ENCODE peak calls at places on chromosome 20, in four cellular contexts. C, M, P and X are unnamed samples. For H3K4me1, the result is how much of the 10 kb centered on the place peaks cover.

GRCh38 chr20:297925-298754 is 770 bp downstream of the ZCCHC3 start:
- DNase-seq in C (peak), M (peak), P (peak), X (peak)

GRCh38 chr20:62501801-62502495 is 26.2 kb upstream of the GATA5 start:
- DNase-seq in C (no peak), M (no peak), P (peak), X (no peak)

GRCh38 chr20:4167261-4168004 is 152.1 kb upstream of the RNF24 start:
- DNase-seq in C (no peak), M (no peak), P (no peak), X (no peak)

GRCh38 chr20:63518946-63519764 is 1.4 kb upstream of the PPDPF start:
- DNase-seq in C (no peak), M (no peak), P (no peak), X (no peak)

GRCh38 chr20:58025233-58025632 is 203.2 kb downstream of the ANKRD60 start:
- DNase-seq in C (no peak), M (no peak), P (no peak), X (no peak)

GRCh38 chr20:18971121-18971520 is 157.5 kb downstream of the SCP2D1 start:
- DNase-seq in C (no peak), M (no peak), P (no peak), X (no peak)

GRCh38 chr20:34210271-34210670 is 31.0 kb upstream of the ASIP start:
- DNase-seq in C (no peak), M (no peak), P (no peak), X (no peak)

GRCh38 chr20:9999660-10000059 is 35.1 kb upstream of the ANKEF1 start:
- DNase-seq in C (no peak), M (no peak), P (peak), X (no peak)

GRCh38 chr20:25553819-25554296 is 31.5 kb downstream of the NINL start:
- DNase-seq in C (no peak), M (no peak), P (peak), X (no peak)

GRCh38 chr20:33561981-33562601 is 72.2 kb downstream of the CBFA2T2 start:
- DNase-seq in C (no peak), M (peak), P (peak), X (peak)

GRCh38 chr20:1876217-1876921 is 18.8 kb upstream of the SIRPA start:
- DNase-seq in C (no peak), M (no peak), P (no peak), X (no peak)

GRCh38 chr20:1402149-1402548 is 9.3 kb upstream of the FKBP1A start:
- DNase-seq in C (no peak), M (no peak), P (peak), X (no peak)

GRCh38 chr20:59385461-59385860 is 85.0 kb downstream of the EDN3 start:
- DNase-seq in C (peak), M (no peak), P (no peak), X (no peak)

GRCh38 chr20:24305366-24305765 is 164.1 kb upstream of the SYNDIG1 start:
- DNase-seq in C (no peak), M (no peak), P (no peak), X (no peak)

GRCh38 chr20:52552181-52552872 is 360.7 kb upstream of the ZFP64 start:
- DNase-seq in C (no peak), M (no peak), P (peak), X (no peak)

GRCh38 chr20:46264391-46265266 is 43.7 kb downstream of the CDH22 start:
- DNase-seq in C (no peak), M (no peak), P (no peak), X (no peak)

GRCh38 chr20:40494238-40494637 is 194.8 kb downstream of the MAFB start:
- DNase-seq in C (no peak), M (no peak), P (no peak), X (no peak)

GRCh38 chr20:48384147-48384818 is 443.5 kb downstream of the PREX1 start:
- DNase-seq in C (no peak), M (no peak), P (peak), X (no peak)

GRCh38 chr20:37526839-37527637 is 638 bp downstream of the BLCAP start:
- DNase-seq in C (no peak), M (peak), P (peak), X (no peak)

DNA sequence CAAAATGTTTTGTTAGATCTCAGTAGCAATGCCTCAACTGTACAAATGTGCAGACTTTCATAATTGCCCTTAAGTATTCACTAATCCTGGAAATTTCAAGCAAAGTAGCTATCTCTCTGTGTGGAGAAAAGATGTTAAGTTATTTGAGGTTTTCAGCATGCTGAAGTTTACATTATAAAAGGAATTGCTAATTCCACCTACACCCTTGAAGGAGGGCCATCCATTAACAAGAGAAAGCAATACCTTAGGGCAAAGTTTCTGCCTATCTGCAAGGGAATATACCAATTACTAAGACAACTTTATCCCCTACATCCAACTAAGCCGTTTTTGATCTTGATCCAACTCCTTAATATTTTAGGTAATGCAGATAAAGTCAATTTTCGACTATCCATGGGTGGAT is 380.7 kb upstream of the BTBD3 start:
- DNase-seq in C (no peak), M (no peak), P (no peak), X (no peak)
- H3K4me1 ChIP-seq in C (under half), M (under half), P (under half), X (under half)

DNA sequence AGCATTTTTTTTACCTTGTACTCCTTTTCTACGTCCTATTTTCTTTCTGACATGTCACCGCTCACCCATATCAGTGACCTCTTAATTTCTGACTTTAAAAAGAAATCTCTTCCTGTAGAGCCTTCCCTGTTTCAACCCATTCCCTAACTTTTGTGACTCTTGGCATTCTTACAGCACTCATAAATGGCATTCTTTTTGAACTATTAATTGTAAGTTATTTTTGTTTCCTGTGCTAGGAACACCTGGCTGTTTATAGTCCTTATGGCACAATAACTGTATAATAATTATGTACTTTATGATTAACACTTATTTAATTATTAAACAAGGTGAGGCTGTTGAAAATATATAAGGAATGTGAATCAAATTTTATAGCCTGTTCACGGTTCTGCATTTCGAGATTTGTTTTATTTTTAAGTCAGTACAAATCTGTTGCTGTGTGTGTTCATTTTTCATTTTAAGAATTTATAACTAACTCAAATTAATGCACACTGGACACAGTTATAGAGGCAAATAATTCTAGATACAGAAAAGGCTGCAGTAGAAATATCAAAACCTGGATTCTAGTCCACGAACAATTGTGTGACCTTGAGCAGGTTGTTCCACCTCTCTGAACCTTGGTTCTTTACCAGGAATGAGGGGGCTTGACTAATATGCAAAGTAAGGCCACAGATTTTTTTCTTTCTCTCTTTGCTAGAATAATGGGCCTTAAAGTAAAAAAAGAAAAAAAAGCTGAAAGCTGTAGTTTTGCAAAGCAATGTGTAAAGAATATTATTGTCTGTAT is 1.5 kb downstream of the KIZ start:
- DNase-seq in C (no peak), M (no peak), P (no peak), X (no peak)
- H3K4me1 ChIP-seq in C (under half), M (under half), P (under half), X (under half)

GRCh38 chr20:31573555-31574295 is 31.4 kb upstream of the ID1 start:
- DNase-seq in C (no peak), M (no peak), P (peak), X (no peak)
- H3K4me1 ChIP-seq in C (under half), M (under half), P (half or more), X (under half)

GRCh38 chr20:44208165-44208564 is 2.4 kb downstream of the OSER1 start:
- DNase-seq in C (no peak), M (no peak), P (no peak), X (no peak)
- H3K4me1 ChIP-seq in C (under half), M (half or more), P (half or more), X (under half)

GRCh38 chr20:49915118-49915379 is 280 bp downstream of the SPATA2 start:
- DNase-seq in C (no peak), M (no peak), P (no peak), X (no peak)
- H3K4me1 ChIP-seq in C (under half), M (under half), P (under half), X (under half)

DNA sequence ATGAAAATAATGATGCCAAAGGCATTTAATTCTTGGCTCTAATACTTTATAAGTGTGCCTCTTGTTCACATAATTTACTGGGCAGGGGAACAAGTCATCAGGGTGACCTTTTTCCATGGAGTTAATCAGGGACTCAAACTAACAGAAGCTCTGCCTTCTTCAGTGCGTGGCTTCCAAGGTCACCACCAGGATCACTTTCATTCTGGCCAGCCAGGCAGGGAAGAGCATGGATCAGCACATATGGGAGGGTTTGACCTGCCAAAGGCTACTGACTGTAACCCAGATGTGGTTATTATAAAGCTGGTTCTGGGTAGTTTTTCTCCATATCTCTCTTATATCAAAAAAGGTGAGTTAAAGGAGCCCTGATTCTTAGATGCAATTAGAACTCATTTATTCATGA is 5.1 kb upstream of the PLCB1 start:
- DNase-seq in C (no peak), M (no peak), P (no peak), X (no peak)
- H3K4me1 ChIP-seq in C (under half), M (under half), P (under half), X (under half)